ENCODE peak calls at places on chromosomes 1 and 21, in four cellular contexts. A is neuronal stem cell, E is epithelial cell of esophagus, L is NCI-H345. R is an unnamed sample.

GRCh38 chr1:163372576-163372975 is 50.8 kb downstream of the NUF2 start:
- DNase-seq in A (no peak), L (no peak), E (no peak), R (no peak)

GRCh38 chr1:62746086-62746808 is 37.7 kb upstream of the ATG4C start:
- DNase-seq in L (peak), E (peak), A (no peak), R (no peak)

GRCh38 chr21:37673801-37674575 is 242.3 kb downstream of the KCNJ6 start:
- DNase-seq in L (no peak), E (peak), A (no peak), R (no peak)

GRCh38 chr1:178564783-178565180 is 51.9 kb downstream of the TEX35 start:
- DNase-seq in E (no peak), A (no peak), L (no peak), R (no peak)

GRCh38 chr1:109628540-109629321 is 9.1 kb downstream of the AMPD2 start:
- DNase-seq in A (no peak), L (no peak), E (peak), R (no peak)

GRCh38 chr1:180889325-180889724 is 23.4 kb upstream of the KIAA1614 start:
- DNase-seq in A (no peak), L (no peak), E (no peak), R (no peak)

GRCh38 chr1:205058853-205059252 is 15.8 kb downstream of the CNTN2 start:
- DNase-seq in L (no peak), A (no peak), E (no peak), R (no peak)

GRCh38 chr1:226318471-226318870 is 9.5 kb upstream of the LIN9 start:
- DNase-seq in L (no peak), E (no peak), A (no peak), R (no peak)

GRCh38 chr1:116286541-116286971 is 86.5 kb upstream of the ATP1A1 start:
- DNase-seq in L (no peak), A (no peak), E (peak), R (no peak)

GRCh38 chr1:205147191-205147590 is 25.4 kb upstream of the RBBP5 start:
- DNase-seq in L (no peak), E (peak), A (no peak), R (no peak)

GRCh38 chr21:29300547-29301138 is 1.9 kb downstream of the BACH1 start:
- DNase-seq in A (no peak), E (no peak), L (no peak), R (no peak)

GRCh38 chr1:84505167-84506001 is 802 bp upstream of the SPATA1 start:
- DNase-seq in L (peak), A (no peak), E (peak), R (peak)

GRCh38 chr1:25691211-25691610 is 74.6 kb downstream of the MAN1C1 start:
- DNase-seq in A (no peak), E (no peak), L (no peak), R (no peak)

GRCh38 chr21:14383596-14384210 is 757 bp upstream of the HSPA13 start:
- DNase-seq in E (no peak), L (peak), A (peak), R (peak)

GRCh38 chr21:39660596-39660995 is 47.9 kb downstream of the B3GALT5 start:
- DNase-seq in A (no peak), E (peak), L (no peak), R (peak)

GRCh38 chr1:47179988-47180563 is 9.8 kb downstream of the PDZK1IP1 start:
- DNase-seq in E (no peak), L (no peak), A (no peak), R (no peak)

GRCh38 chr1:43296207-43296606 is 4.6 kb upstream of the TIE1 start:
- DNase-seq in L (no peak), E (no peak), A (no peak), R (no peak)

GRCh38 chr1:21220815-21221214 is 44.1 kb upstream of the EIF4G3 start:
- DNase-seq in A (no peak), L (peak), E (no peak), R (no peak)

GRCh38 chr1:205942631-205943159 is 561 bp downstream of the SLC26A9 start:
- DNase-seq in A (no peak), L (no peak), E (no peak), R (no peak)

GRCh38 chr1:2208309-2209239 is 14.0 kb upstream of the FAAP20 start:
- DNase-seq in E (peak), A (no peak), L (no peak), R (no peak)

GRCh38 chr1:46039571-46040052 is 92.8 kb downstream of the PIK3R3 start:
- DNase-seq in L (no peak), E (peak), A (no peak), R (no peak)

GRCh38 chr1:23554481-23555224 is 4.6 kb downstream of the ID3 start:
- DNase-seq in A (peak), E (peak), L (peak), R (no peak)

GRCh38 chr1:32962248-32962896 is 2.2 kb downstream of the RNF19B start:
- DNase-seq in L (no peak), A (no peak), E (no peak), R (no peak)

GRCh38 chr1:164611754-164612642 is 53.0 kb downstream of the PBX1 start:
- DNase-seq in E (peak), L (peak), A (peak), R (no peak)

GRCh38 chr1:47554082-47554481 is 116.2 kb downstream of the FOXD2 start:
- DNase-seq in L (no peak), E (no peak), A (no peak), R (no peak)

R was measured in NT2/D1.